ENCODE peak calls at places on chromosomes 7 and 10, in eight cellular contexts. S, J, Q, A, V, L, P and O are unnamed samples.

GRCh38 chr7:24948739-24949138 is 31.2 kb downstream of the OSBPL3 start:
- DNase-seq in S (no peak), A (no peak), J (no peak), V (no peak), P (no peak), L (no peak), Q (no peak), O (no peak)

GRCh38 chr10:43227911-43228782 is 38.7 kb downstream of the RASGEF1A start:
- DNase-seq in P (no peak), L (no peak), V (no peak), J (no peak), Q (no peak), S (no peak), A (no peak), O (no peak)

GRCh38 chr7:16776053-16776452 is 22.5 kb downstream of the TSPAN13 start:
- DNase-seq in P (no peak), S (no peak), Q (no peak), V (no peak), L (no peak), J (no peak), A (no peak), O (no peak)

GRCh38 chr10:26550774-26551526 is 112.8 kb downstream of the APBB1IP start:
- DNase-seq in Q (peak), P (no peak), J (peak), V (peak), S (no peak), L (no peak), A (peak), O (no peak)

GRCh38 chr10:131089861-131090260 is 221.7 kb downstream of the TCERG1L start:
- DNase-seq in S (no peak), P (no peak), J (no peak), V (no peak), Q (no peak), A (no peak), L (no peak), O (no peak)

GRCh38 chr10:2899246-2899645 is 168.1 kb upstream of the PFKP start:
- DNase-seq in V (no peak), Q (no peak), P (no peak), S (no peak), L (no peak), A (no peak), J (no peak), O (no peak)

GRCh38 chr10:119006451-119007210 is 22.9 kb upstream of the NANOS1 start:
- DNase-seq in A (peak), P (no peak), Q (no peak), J (no peak), S (peak), V (peak), L (peak), O (peak)

GRCh38 chr7:27367930-27368549 is 125.4 kb downstream of the EVX1 start:
- DNase-seq in A (no peak), J (no peak), P (no peak), L (no peak), S (no peak), Q (no peak), V (no peak), O (no peak)

GRCh38 chr10:644076-644942 is 45.2 kb downstream of the DIP2C start:
- DNase-seq in S (no peak), A (no peak), Q (no peak), L (no peak), J (no peak), P (no peak), V (no peak), O (no peak)

GRCh38 chr10:125567529-125567928 is 115.4 kb downstream of the TEX36 start:
- DNase-seq in S (no peak), Q (no peak), P (no peak), L (no peak), A (no peak), V (peak), J (no peak), O (no peak)

GRCh38 chr7:128190051-128190640 is 50.9 kb upstream of the LEP start:
- DNase-seq in A (no peak), P (no peak), J (no peak), L (no peak), Q (no peak), V (no peak), S (no peak), O (no peak)

GRCh38 chr10:132384618-132385510 is 12.1 kb upstream of the PWWP2B start:
- DNase-seq in L (no peak), V (no peak), P (no peak), A (no peak), J (no peak), S (no peak), Q (no peak), O (no peak)

GRCh38 chr10:29826801-29827200 is 192.0 kb upstream of the SVIL start:
- DNase-seq in P (no peak), L (no peak), V (no peak), A (no peak), Q (no peak), J (no peak), S (no peak), O (no peak)

GRCh38 chr10:19730071-19730470 is 86.2 kb upstream of the PLXDC2 start:
- DNase-seq in P (no peak), J (no peak), A (no peak), S (no peak), V (peak), Q (no peak), L (no peak), O (peak)

GRCh38 chr7:920351-921070 is 34.0 kb downstream of the ADAP1 start:
- DNase-seq in P (no peak), L (no peak), J (no peak), Q (no peak), A (no peak), V (no peak), S (no peak), O (no peak)

GRCh38 chr7:921581-922333 is 32.7 kb downstream of the ADAP1 start:
- DNase-seq in V (no peak), Q (no peak), J (no peak), A (no peak), S (no peak), P (no peak), L (no peak), O (no peak)

GRCh38 chr7:921071-921461 is 33.4 kb downstream of the ADAP1 start:
- DNase-seq in Q (no peak), S (no peak), V (no peak), L (no peak), A (no peak), P (no peak), J (no peak), O (no peak)

GRCh38 chr7:923108-924041 is 31.1 kb downstream of the ADAP1 start:
- DNase-seq in P (no peak), L (no peak), Q (peak), S (no peak), J (no peak), A (no peak), V (peak), O (peak)

DNA sequence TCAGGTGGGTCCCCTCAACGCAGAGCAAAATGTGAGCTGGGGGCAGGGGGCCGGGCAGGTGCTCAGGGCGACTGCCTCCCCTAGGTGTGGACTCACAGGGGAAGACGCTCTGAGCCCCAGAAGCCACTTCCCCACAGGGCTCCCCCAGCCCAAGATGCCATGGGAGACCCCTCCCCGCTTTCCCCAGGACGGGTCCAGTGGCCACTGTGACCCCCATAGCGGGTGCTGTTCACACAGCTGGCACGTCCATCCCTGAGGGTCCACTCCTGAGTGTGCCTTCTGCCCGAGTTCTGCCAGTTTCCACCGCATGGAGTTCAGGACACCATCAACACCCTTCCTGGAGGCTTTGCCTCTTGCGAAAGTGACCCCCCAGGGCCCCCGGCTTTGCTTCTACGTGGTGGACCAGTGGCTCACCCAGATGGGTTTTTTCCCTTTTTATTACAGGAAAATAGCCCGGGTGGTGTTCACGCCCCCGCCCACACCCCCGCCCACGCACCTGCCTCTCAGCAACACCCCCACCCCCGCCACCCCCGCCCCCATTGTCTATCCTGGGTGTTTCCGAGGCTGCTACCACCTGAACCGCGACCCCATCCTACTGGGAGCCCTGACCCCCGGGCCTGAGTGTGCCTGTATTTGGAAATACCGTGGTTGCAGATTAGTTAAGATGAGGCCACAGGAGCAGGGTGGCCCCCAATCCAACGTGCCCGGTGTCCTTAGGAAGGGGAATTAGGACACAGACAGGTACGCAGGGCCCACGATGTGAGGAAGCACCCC is 32.0 kb downstream of the ADAP1 start:
- DNase-seq in V (no peak), S (no peak), P (no peak), A (no peak), J (no peak), Q (no peak), L (no peak), O (no peak)
- TF ChIP-seq RAD21 in V (no peak), S (no peak), P (no peak), A (no peak), J (no peak), Q (no peak), L (no peak), O (no peak)

GRCh38 chr10:63240807-63241206 is 107.7 kb downstream of the NRBF2 start:
- DNase-seq in Q (no peak), V (no peak), A (no peak), J (no peak), L (no peak), S (no peak), P (no peak), O (no peak)

GRCh38 chr10:63247771-63248170 is 114.6 kb downstream of the NRBF2 start:
- DNase-seq in J (no peak), L (no peak), P (no peak), A (no peak), V (no peak), Q (no peak), S (no peak), O (peak)

GRCh38 chr10:63241898-63242297 is 108.8 kb downstream of the NRBF2 start:
- DNase-seq in P (no peak), S (no peak), A (no peak), Q (no peak), L (no peak), J (no peak), V (no peak), O (no peak)

GRCh38 chr10:63250032-63250431 is 116.9 kb downstream of the NRBF2 start:
- DNase-seq in S (no peak), V (no peak), P (no peak), L (no peak), J (no peak), A (no peak), Q (no peak), O (no peak)

GRCh38 chr10:63246361-63246760 is 113.2 kb downstream of the NRBF2 start:
- DNase-seq in V (no peak), A (no peak), P (no peak), S (no peak), L (no peak), J (no peak), Q (no peak), O (peak)
- TF ChIP-seq RAD21 in V (no peak), A (no peak), P (no peak), S (no peak), L (no peak), J (no peak), Q (no peak), O (no peak)

GRCh38 chr7:102925962-102926825 is 13.4 kb downstream of the LRRC17 start:
- DNase-seq in P (no peak), A (no peak), S (no peak), L (peak), J (no peak), V (peak), Q (no peak), O (peak)
- TF ChIP-seq RAD21 in P (no peak), A (no peak), S (no peak), L (no peak), J (no peak), V (no peak), Q (no peak), O (no peak)

GRCh38 chr7:92375013-92375412 is 72.3 kb upstream of the GATAD1 start:
- DNase-seq in V (no peak), L (no peak), A (no peak), P (no peak), J (no peak), S (no peak), Q (no peak), O (peak)
- TF ChIP-seq RAD21 in V (no peak), L (no peak), A (no peak), P (no peak), J (no peak), S (no peak), Q (no peak), O (no peak)

DNA sequence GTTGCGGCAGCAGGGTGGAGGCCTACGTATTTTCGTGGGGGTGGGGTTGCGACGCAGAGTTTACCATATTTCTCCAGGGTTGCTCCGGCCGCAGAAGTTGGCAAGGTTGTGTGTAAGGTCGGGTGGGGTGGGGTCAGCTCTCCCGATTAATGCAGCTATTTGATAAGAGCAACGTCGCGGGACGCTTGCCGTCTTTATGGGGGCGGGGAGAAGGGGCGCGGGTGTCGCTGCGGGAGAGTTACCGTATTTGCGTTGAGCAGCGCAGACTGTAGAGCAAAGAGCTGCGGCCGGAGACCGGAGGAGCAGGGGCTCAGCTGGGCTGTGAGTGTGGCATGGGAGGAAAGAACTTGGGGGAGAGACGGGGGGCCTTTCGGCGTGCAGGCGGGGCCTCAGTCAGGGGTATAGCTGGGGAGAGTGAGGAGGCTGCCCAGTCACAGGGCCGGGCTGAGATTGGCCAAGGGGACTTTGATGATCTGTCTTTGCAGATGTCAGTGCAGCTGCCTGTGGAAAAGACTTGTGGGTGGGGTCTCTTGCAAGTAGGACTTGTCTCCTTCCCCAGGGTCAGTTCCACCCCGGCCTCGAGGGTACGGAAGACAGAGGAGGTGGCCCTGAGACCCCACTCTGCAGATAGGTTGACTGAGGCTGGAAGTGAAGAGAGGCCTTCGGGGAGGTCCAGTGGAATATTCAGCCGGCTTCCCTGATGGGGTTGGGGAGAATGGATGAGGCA is 26.6 kb downstream of the ZNF775 start:
- DNase-seq in A (no peak), L (peak), P (no peak), S (peak), V (no peak), J (no peak), Q (no peak), O (peak)
- TF ChIP-seq RAD21 in A (no peak), L (no peak), P (no peak), S (no peak), V (no peak), J (no peak), Q (no peak), O (no peak)